ENCODE peak calls at places on chromosome 6, in nine cellular contexts. One of them, this sample, is unnamed.

GRCh38 chr6:54071941-54072340 is 39.3 kb upstream of the MLIP start:
- DNase-seq in stimulated activated CD8-positive, alpha-beta memory T cell treated with anti-CD3 and anti-CD28 coated beads, Interleukin-12 subunit alpha, Interleukin-12 subunit beta, amount 100 ng/mL, for 4 hours: no peak
- DNase-seq in activated T-cell treated with anti-CD3 and anti-CD28 coated beads for 1 hour: no peak
- DNase-seq in SK-N-SH: no peak
- DNase-seq in IMR-90: no peak
- DNase-seq in GM04503: no peak
- DNase-seq in GM03348: no peak
- DNase-seq in islet precursor cell: no peak
- DNase-seq in iris pigment epithelial cell: peak; percentile 81
- DNase-seq in this sample: no peak

GRCh38 chr6:70413829-70414494 is 654 bp downstream of the FAM135A start:
- DNase-seq in stimulated activated CD8-positive, alpha-beta memory T cell treated with anti-CD3 and anti-CD28 coated beads, Interleukin-12 subunit alpha, Interleukin-12 subunit beta, amount 100 ng/mL, for 4 hours: no peak
- DNase-seq in activated T-cell treated with anti-CD3 and anti-CD28 coated beads for 1 hour: peak; percentile 5
- DNase-seq in SK-N-SH: peak; percentile 41
- DNase-seq in IMR-90: no peak
- DNase-seq in GM04503: no peak
- DNase-seq in GM03348: no peak
- DNase-seq in islet precursor cell: peak; percentile 53
- DNase-seq in iris pigment epithelial cell: no peak
- DNase-seq in this sample: no peak

GRCh38 chr6:152858151-152858550 is 107.6 kb downstream of the VIP start:
- DNase-seq in stimulated activated CD8-positive, alpha-beta memory T cell treated with anti-CD3 and anti-CD28 coated beads, Interleukin-12 subunit alpha, Interleukin-12 subunit beta, amount 100 ng/mL, for 4 hours: no peak
- DNase-seq in activated T-cell treated with anti-CD3 and anti-CD28 coated beads for 1 hour: no peak
- DNase-seq in SK-N-SH: no peak
- DNase-seq in IMR-90: no peak
- DNase-seq in GM04503: no peak
- DNase-seq in GM03348: no peak
- DNase-seq in islet precursor cell: no peak
- DNase-seq in iris pigment epithelial cell: no peak
- DNase-seq in this sample: no peak

GRCh38 chr6:33211136-33211535 is 2.8 kb downstream of the RING1 start:
- DNase-seq in stimulated activated CD8-positive, alpha-beta memory T cell treated with anti-CD3 and anti-CD28 coated beads, Interleukin-12 subunit alpha, Interleukin-12 subunit beta, amount 100 ng/mL, for 4 hours: no peak
- DNase-seq in activated T-cell treated with anti-CD3 and anti-CD28 coated beads for 1 hour: no peak
- DNase-seq in SK-N-SH: peak; percentile 11
- DNase-seq in IMR-90: no peak
- DNase-seq in GM04503: no peak
- DNase-seq in GM03348: no peak
- DNase-seq in islet precursor cell: no peak
- DNase-seq in iris pigment epithelial cell: no peak
- DNase-seq in this sample: no peak

GRCh38 chr6:2414885-2415523 is 169.6 kb upstream of the GMDS start:
- DNase-seq in stimulated activated CD8-positive, alpha-beta memory T cell treated with anti-CD3 and anti-CD28 coated beads, Interleukin-12 subunit alpha, Interleukin-12 subunit beta, amount 100 ng/mL, for 4 hours: no peak
- DNase-seq in activated T-cell treated with anti-CD3 and anti-CD28 coated beads for 1 hour: no peak
- DNase-seq in SK-N-SH: no peak
- DNase-seq in IMR-90: no peak
- DNase-seq in GM04503: no peak
- DNase-seq in GM03348: no peak
- DNase-seq in islet precursor cell: no peak
- DNase-seq in iris pigment epithelial cell: no peak
- DNase-seq in this sample: no peak

GRCh38 chr6:6820688-6821238 is 232.2 kb downstream of the LY86 start:
- DNase-seq in stimulated activated CD8-positive, alpha-beta memory T cell treated with anti-CD3 and anti-CD28 coated beads, Interleukin-12 subunit alpha, Interleukin-12 subunit beta, amount 100 ng/mL, for 4 hours: no peak
- DNase-seq in activated T-cell treated with anti-CD3 and anti-CD28 coated beads for 1 hour: no peak
- DNase-seq in SK-N-SH: no peak
- DNase-seq in IMR-90: no peak
- DNase-seq in GM04503: no peak
- DNase-seq in GM03348: no peak
- DNase-seq in islet precursor cell: peak; percentile 89
- DNase-seq in iris pigment epithelial cell: no peak
- DNase-seq in this sample: no peak

GRCh38 chr6:108106261-108106660 is 31.7 kb upstream of the OSTM1 start:
- DNase-seq in stimulated activated CD8-positive, alpha-beta memory T cell treated with anti-CD3 and anti-CD28 coated beads, Interleukin-12 subunit alpha, Interleukin-12 subunit beta, amount 100 ng/mL, for 4 hours: no peak
- DNase-seq in activated T-cell treated with anti-CD3 and anti-CD28 coated beads for 1 hour: no peak
- DNase-seq in SK-N-SH: no peak
- DNase-seq in IMR-90: no peak
- DNase-seq in GM04503: no peak
- DNase-seq in GM03348: no peak
- DNase-seq in islet precursor cell: no peak
- DNase-seq in iris pigment epithelial cell: no peak
- DNase-seq in this sample: no peak

GRCh38 chr6:36075656-36076055 is 48.0 kb downstream of the MAPK14 start:
- DNase-seq in stimulated activated CD8-positive, alpha-beta memory T cell treated with anti-CD3 and anti-CD28 coated beads, Interleukin-12 subunit alpha, Interleukin-12 subunit beta, amount 100 ng/mL, for 4 hours: no peak
- DNase-seq in activated T-cell treated with anti-CD3 and anti-CD28 coated beads for 1 hour: no peak
- DNase-seq in SK-N-SH: peak; percentile 8
- DNase-seq in IMR-90: no peak
- DNase-seq in GM04503: no peak
- DNase-seq in GM03348: no peak
- DNase-seq in islet precursor cell: peak; percentile 60
- DNase-seq in iris pigment epithelial cell: no peak
- DNase-seq in this sample: no peak

GRCh38 chr6:63897459-63897858 is 261.9 kb downstream of the PHF3 start:
- DNase-seq in stimulated activated CD8-positive, alpha-beta memory T cell treated with anti-CD3 and anti-CD28 coated beads, Interleukin-12 subunit alpha, Interleukin-12 subunit beta, amount 100 ng/mL, for 4 hours: no peak
- DNase-seq in activated T-cell treated with anti-CD3 and anti-CD28 coated beads for 1 hour: no peak
- DNase-seq in SK-N-SH: no peak
- DNase-seq in IMR-90: peak; percentile 86
- DNase-seq in GM04503: no peak
- DNase-seq in GM03348: peak; percentile 56
- DNase-seq in islet precursor cell: no peak
- DNase-seq in iris pigment epithelial cell: peak; percentile 51
- DNase-seq in this sample: no peak

This sample was measured in GM12891.